ENCODE peak calls at places on chromosomes 12 and 14, in four cellular contexts. One of them, this sample, is unnamed.

GRCh38 chr12:108307006-108307405 is 32.1 kb downstream of the CMKLR1 start:
- DNase-seq in K562: no peak
- DNase-seq in GM12878: no peak
- DNase-seq in HepG2: no peak
- DNase-seq in this sample: no peak

GRCh38 chr12:75756771-75757170 is 245.4 kb upstream of the KRR1 start:
- DNase-seq in K562: no peak
- DNase-seq in GM12878: no peak
- DNase-seq in HepG2: no peak
- DNase-seq in this sample: no peak

GRCh38 chr14:55430024-55430690 is 10.3 kb downstream of the TBPL2 start:
- DNase-seq in K562: peak
- DNase-seq in GM12878: no peak
- DNase-seq in HepG2: peak
- DNase-seq in this sample: peak

GRCh38 chr12:54068423-54069070 is 14.9 kb downstream of the HOXC4 start:
- DNase-seq in K562: no peak
- DNase-seq in GM12878: no peak
- DNase-seq in HepG2: no peak
- DNase-seq in this sample: no peak

GRCh38 chr12:27595231-27595642 is 71.2 kb downstream of the PPFIBP1 start:
- DNase-seq in K562: no peak
- DNase-seq in GM12878: no peak
- DNase-seq in HepG2: peak
- DNase-seq in this sample: no peak

GRCh38 chr14:61396279-61396678 is 74.9 kb downstream of the PRKCH start:
- DNase-seq in K562: no peak
- DNase-seq in GM12878: no peak
- DNase-seq in HepG2: no peak
- DNase-seq in this sample: no peak

GRCh38 chr14:102280376-102280962 is 24.5 kb downstream of the MOK start:
- DNase-seq in K562: no peak
- DNase-seq in GM12878: no peak
- DNase-seq in HepG2: no peak
- DNase-seq in this sample: no peak

GRCh38 chr14:104130974-104131651 is 7.3 kb upstream of the KIF26A start:
- DNase-seq in K562: no peak
- DNase-seq in GM12878: no peak
- DNase-seq in HepG2: peak
- DNase-seq in this sample: peak

GRCh38 chr12:104974626-104975290 is 11.4 kb upstream of the NOPCHAP1 start:
- DNase-seq in K562: no peak
- DNase-seq in GM12878: peak
- DNase-seq in HepG2: no peak
- DNase-seq in this sample: no peak

GRCh38 chr12:88450130-88450529 is 130.1 kb downstream of the KITLG start:
- DNase-seq in K562: no peak
- DNase-seq in GM12878: no peak
- DNase-seq in HepG2: no peak
- DNase-seq in this sample: no peak

GRCh38 chr12:11669348-11669747 is 19.9 kb downstream of the ETV6 start:
- DNase-seq in K562: no peak
- DNase-seq in GM12878: no peak
- DNase-seq in HepG2: no peak
- DNase-seq in this sample: no peak

GRCh38 chr12:64737539-64737938 is 21.7 kb downstream of the GNS start:
- DNase-seq in K562: no peak
- DNase-seq in GM12878: no peak
- DNase-seq in HepG2: no peak
- DNase-seq in this sample: no peak

GRCh38 chr14:52661314-52661713 is 34.0 kb downstream of the ERO1A start:
- DNase-seq in K562: no peak
- DNase-seq in GM12878: no peak
- DNase-seq in HepG2: no peak
- DNase-seq in this sample: no peak

GRCh38 chr12:71282020-71282419 is 124.2 kb upstream of the TSPAN8 start:
- DNase-seq in K562: no peak
- DNase-seq in GM12878: no peak
- DNase-seq in HepG2: no peak
- DNase-seq in this sample: no peak

GRCh38 chr12:15856097-15856982 is 25.8 kb upstream of the STRAP start:
- DNase-seq in K562: peak
- DNase-seq in GM12878: peak
- DNase-seq in HepG2: peak
- DNase-seq in this sample: peak

GRCh38 chr14:61524211-61524806 is 171.0 kb upstream of the HIF1A start:
- DNase-seq in K562: no peak
- DNase-seq in GM12878: no peak
- DNase-seq in HepG2: peak
- DNase-seq in this sample: no peak

GRCh38 chr12:1496162-1496925 is 98.0 kb downstream of the FBXL14 start:
- DNase-seq in K562: no peak
- DNase-seq in GM12878: no peak
- DNase-seq in HepG2: no peak
- DNase-seq in this sample: no peak

GRCh38 chr12:64160718-64161060 is 61.4 kb downstream of the KICS2 start:
- DNase-seq in K562: no peak
- DNase-seq in GM12878: no peak
- DNase-seq in HepG2: no peak
- DNase-seq in this sample: no peak

GRCh38 chr14:100425454-100425814 is 102.3 kb downstream of the SLC25A47 start:
- DNase-seq in K562: no peak
- DNase-seq in GM12878: no peak
- DNase-seq in HepG2: no peak
- DNase-seq in this sample: no peak

GRCh38 chr14:22489247-22489551 is 99.8 kb downstream of the DAD1 start:
- DNase-seq in K562: no peak
- DNase-seq in GM12878: no peak
- DNase-seq in HepG2: no peak
- DNase-seq in this sample: no peak

GRCh38 chr12:116259800-116260589 is 17.5 kb downstream of the MED13L start:
- DNase-seq in K562: no peak
- DNase-seq in GM12878: no peak
- DNase-seq in HepG2: no peak
- DNase-seq in this sample: no peak

GRCh38 chr12:4203772-4204376 is 69.7 kb upstream of the CCND2 start:
- DNase-seq in K562: no peak
- DNase-seq in GM12878: no peak
- DNase-seq in HepG2: no peak
- DNase-seq in this sample: no peak

GRCh38 chr12:90280564-90281058 is 572.0 kb upstream of the ATP2B1 start:
- DNase-seq in K562: no peak
- DNase-seq in GM12878: peak
- DNase-seq in HepG2: no peak
- DNase-seq in this sample: no peak

GRCh38 chr12:49017764-49018281 is 753 bp downstream of the PRKAG1 start:
- DNase-seq in K562: no peak
- DNase-seq in GM12878: no peak
- DNase-seq in HepG2: peak
- DNase-seq in this sample: no peak

GRCh38 chr12:67388331-67389163 is 119.4 kb downstream of the CAND1 start:
- DNase-seq in K562: no peak
- DNase-seq in GM12878: no peak
- DNase-seq in HepG2: no peak
- DNase-seq in this sample: peak

GRCh38 chr12:52193991-52194390 is 2.2 kb upstream of the KRT80 start:
- DNase-seq in K562: no peak
- DNase-seq in GM12878: no peak
- DNase-seq in HepG2: no peak
- DNase-seq in this sample: no peak

GRCh38 chr14:92885279-92886061 is 37.5 kb upstream of the CHGA start:
- DNase-seq in K562: no peak
- DNase-seq in GM12878: no peak
- DNase-seq in HepG2: no peak
- DNase-seq in this sample: no peak

GRCh38 chr12:34290191-34290995 is 268.1 kb downstream of the ALG10 start:
- DNase-seq in K562: no peak
- DNase-seq in GM12878: no peak
- DNase-seq in HepG2: no peak
- DNase-seq in this sample: no peak

GRCh38 chr12:97267803-97268202 is 194.8 kb upstream of the RMST start:
- DNase-seq in K562: no peak
- DNase-seq in GM12878: no peak
- DNase-seq in HepG2: no peak
- DNase-seq in this sample: no peak

GRCh38 chr12:118371354-118372282 is 1.1 kb downstream of the TAOK3 start:
- DNase-seq in K562: no peak
- DNase-seq in GM12878: no peak
- DNase-seq in HepG2: no peak
- DNase-seq in this sample: peak

GRCh38 chr12:67709367-67709954 is 60.9 kb downstream of the DYRK2 start:
- DNase-seq in K562: no peak
- DNase-seq in GM12878: no peak
- DNase-seq in HepG2: no peak
- DNase-seq in this sample: no peak

GRCh38 chr12:71639341-71639760 is 24.3 kb downstream of the ZFC3H1 start:
- DNase-seq in K562: no peak
- DNase-seq in GM12878: no peak
- DNase-seq in HepG2: peak
- DNase-seq in this sample: no peak

GRCh38 chr12:118034429-118035193 is 18.1 kb downstream of the RFC5 start:
- DNase-seq in K562: no peak
- DNase-seq in GM12878: no peak
- DNase-seq in HepG2: peak
- DNase-seq in this sample: no peak

GRCh38 chr14:67515386-67516079 is 17.6 kb upstream of the PLEKHH1 start:
- DNase-seq in K562: no peak
- DNase-seq in GM12878: no peak
- DNase-seq in HepG2: no peak
- DNase-seq in this sample: peak

GRCh38 chr12:55830601-55831406 is 1.4 kb upstream of the DNAJC14 start:
- DNase-seq in K562: peak
- DNase-seq in GM12878: no peak
- DNase-seq in HepG2: peak
- DNase-seq in this sample: peak

GRCh38 chr12:115752151-115752550 is 525.3 kb downstream of the MED13L start:
- DNase-seq in K562: no peak
- DNase-seq in GM12878: no peak
- DNase-seq in HepG2: no peak
- DNase-seq in this sample: no peak

GRCh38 chr14:29990993-29991392 is 63.3 kb upstream of the PRKD1 start:
- DNase-seq in K562: no peak
- DNase-seq in GM12878: no peak
- DNase-seq in HepG2: no peak
- DNase-seq in this sample: no peak
- TF ChIP-seq FOXK2 in K562: no peak
- TF ChIP-seq FOXK2 in GM12878: no peak
- TF ChIP-seq FOXK2 in HepG2: no peak
- TF ChIP-seq FOXK2 in this sample: no peak

GRCh38 chr12:59632408-59632807 is 36.6 kb downstream of the SLC16A7 start:
- DNase-seq in K562: no peak
- DNase-seq in GM12878: no peak
- DNase-seq in HepG2: no peak
- DNase-seq in this sample: no peak
- TF ChIP-seq SP1 in K562: no peak
- TF ChIP-seq SP1 in GM12878: no peak
- TF ChIP-seq SP1 in HepG2: no peak
- TF ChIP-seq SP1 in this sample: no peak

DNA sequence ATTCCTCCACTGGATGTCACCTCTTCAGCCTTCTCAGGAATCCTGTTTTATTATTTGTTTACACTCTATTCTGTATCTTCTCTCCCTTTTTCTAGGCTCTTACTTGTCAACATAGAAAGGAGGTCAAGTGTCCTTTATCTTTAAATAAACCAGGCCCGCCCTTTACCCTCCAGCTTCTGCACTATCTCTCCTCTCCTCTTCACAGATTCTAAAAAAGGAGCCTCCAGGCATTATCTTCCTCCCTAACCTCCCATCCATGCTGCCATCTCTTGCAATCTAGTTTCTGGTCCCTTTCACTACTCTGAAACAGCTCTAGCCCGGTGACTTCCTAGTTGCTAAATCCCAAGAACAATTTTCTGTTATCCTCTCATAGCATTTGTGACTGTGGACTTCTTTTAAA is 24.1 kb upstream of the ARID2 start:
- DNase-seq in K562: no peak
- DNase-seq in GM12878: no peak
- DNase-seq in HepG2: no peak
- DNase-seq in this sample: no peak
- TF ChIP-seq FOXK2 in K562: no peak
- TF ChIP-seq FOXK2 in GM12878: no peak
- TF ChIP-seq FOXK2 in HepG2: no peak
- TF ChIP-seq FOXK2 in this sample: no peak

DNA sequence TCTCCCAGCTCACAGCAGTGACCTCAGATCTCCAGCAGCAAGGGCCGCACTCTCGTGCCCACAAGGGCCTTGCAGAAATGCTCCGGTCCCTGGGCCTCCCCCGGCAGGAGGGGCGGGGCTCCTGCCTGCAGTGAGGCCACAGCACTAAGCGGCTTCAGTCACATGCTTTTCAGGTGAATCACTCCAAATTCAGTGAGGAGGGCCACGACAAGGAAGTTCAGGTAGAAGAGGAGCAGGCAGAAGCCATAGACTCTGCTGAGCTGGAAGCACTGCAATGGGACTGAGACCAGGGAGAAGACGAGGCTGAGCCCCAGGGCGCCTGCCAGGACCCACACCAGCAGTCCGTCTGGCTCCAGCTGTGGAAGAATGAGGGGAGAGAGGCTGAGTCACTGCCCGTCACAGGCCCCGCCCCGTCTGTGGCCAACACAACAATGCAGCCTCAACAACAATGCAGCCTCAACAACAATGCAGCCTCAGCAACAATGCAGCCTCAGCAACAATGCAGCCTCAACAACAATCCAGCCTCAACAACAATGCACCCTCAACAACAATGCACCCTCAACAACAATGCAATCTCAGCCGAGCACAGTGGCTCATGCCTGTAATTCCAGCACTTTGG is 35.2 kb downstream of the SLC8B1 start:
- DNase-seq in K562: peak
- DNase-seq in GM12878: no peak
- DNase-seq in HepG2: peak
- DNase-seq in this sample: no peak
- TF ChIP-seq SP1 in K562: peak
- TF ChIP-seq SP1 in GM12878: no peak
- TF ChIP-seq SP1 in HepG2: no peak
- TF ChIP-seq SP1 in this sample: no peak

DNA sequence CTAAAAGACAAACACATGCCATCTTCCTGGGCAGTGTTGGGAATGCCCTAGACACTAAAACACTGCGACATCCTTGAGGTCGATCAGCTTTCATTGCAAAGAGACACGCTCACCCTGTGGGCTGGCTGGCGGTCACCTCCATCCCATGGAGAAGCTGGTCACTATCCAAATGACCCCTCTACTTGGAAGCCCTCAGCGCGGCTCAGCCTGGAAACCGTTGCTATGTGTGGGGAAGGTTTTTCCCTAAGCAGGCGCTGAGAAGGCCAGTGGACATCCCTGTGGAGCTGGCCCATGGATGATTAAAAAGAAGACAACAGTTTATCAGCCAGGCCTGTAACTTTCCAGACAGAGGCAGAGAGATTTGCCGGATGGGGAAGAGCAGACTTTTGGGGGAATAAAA is 16.8 kb downstream of the GSC start:
- DNase-seq in K562: no peak
- DNase-seq in GM12878: no peak
- DNase-seq in HepG2: no peak
- DNase-seq in this sample: no peak
- TF ChIP-seq FOXK2 in K562: no peak
- TF ChIP-seq FOXK2 in GM12878: no peak
- TF ChIP-seq FOXK2 in HepG2: no peak
- TF ChIP-seq FOXK2 in this sample: no peak